ENCODE peak calls at places on chromosomes 12 and 14, in eight cellular contexts. U is fibroblast of lung, M is esophagus muscularis mucosa, B is body of pancreas, A is endothelial cell of umbilical vein, E is tibial artery, D is mesendoderm, Y is pancreas. O is an unnamed sample.
A peak's percentile ranks its signal among the peaks of the same experiment; 100 is the strongest.

GRCh38 chr14:68794856-68795601 is 2.2 kb upstream of the ZFP36L1 start:
- DNase-seq in U (peak; percentile 96), M (peak; percentile 93), B (peak; percentile 68), A (peak; percentile 67), E (peak; percentile 73), D (peak; percentile 78), Y (peak; percentile 62), O (no peak)

GRCh38 chr14:60998617-60999016 is 17.6 kb downstream of the SLC38A6 start:
- DNase-seq in U (no peak), M (no peak), B (no peak), A (no peak), E (no peak), D (no peak), Y (no peak), O (no peak)

GRCh38 chr12:124489220-124489619 is 78.2 kb downstream of the NCOR2 start:
- DNase-seq in U (no peak), M (no peak), B (no peak), A (no peak), E (no peak), D (no peak), Y (no peak), O (no peak)

GRCh38 chr14:50403433-50403832 is 6.8 kb upstream of the CDKL1 start:
- DNase-seq in U (no peak), M (no peak), B (no peak), A (peak; percentile 93), E (no peak), D (no peak), Y (no peak), O (no peak)

GRCh38 chr12:94421868-94422740 is 37.6 kb downstream of the CEP83 start:
- DNase-seq in U (no peak), M (no peak), B (no peak), A (no peak), E (no peak), D (no peak), Y (no peak), O (no peak)

GRCh38 chr14:64645220-64645891 is 58.9 kb upstream of the PLEKHG3 start:
- DNase-seq in U (peak; percentile 98), M (no peak), B (no peak), A (peak; percentile 57), E (no peak), D (peak; percentile 99), Y (no peak), O (no peak)

GRCh38 chr14:59870277-59871165 is at the start of gene RTN1:
- DNase-seq in U (peak; percentile 55), M (no peak), B (peak; percentile 53), A (peak; percentile 44), E (peak; percentile 74), D (peak; percentile 76), Y (peak; percentile 51), O (peak; percentile 92)

GRCh38 chr12:50572275-50572674 is 67.5 kb downstream of the DIP2B start:
- DNase-seq in U (peak; percentile 78), M (no peak), B (no peak), A (no peak), E (peak; percentile 38), D (peak; percentile 56), Y (no peak), O (no peak)

GRCh38 chr12:130951636-130952035 is 2.1 kb upstream of the ADGRD1 start:
- DNase-seq in U (no peak), M (no peak), B (no peak), A (no peak), E (no peak), D (peak; percentile 37), Y (no peak), O (no peak)

GRCh38 chr12:57893460-57894353 is 47.2 kb upstream of the CTDSP2 start:
- DNase-seq in U (peak; percentile 84), M (peak; percentile 96), B (peak; percentile 68), A (peak; percentile 92), E (peak; percentile 91), D (peak; percentile 59), Y (peak; percentile 75), O (peak; percentile 95)

GRCh38 chr14:61153436-61153835 is 127.7 kb downstream of the TMEM30B start:
- DNase-seq in U (peak; percentile 89), M (peak; percentile 57), B (no peak), A (no peak), E (no peak), D (peak; percentile 77), Y (no peak), O (no peak)

GRCh38 chr12:46468159-46468558 is 95.6 kb upstream of the SLC38A2 start:
- DNase-seq in U (peak; percentile 75), M (peak; percentile 62), B (no peak), A (no peak), E (no peak), D (no peak), Y (no peak), O (no peak)

GRCh38 chr12:101040936-101041335 is 169.1 kb downstream of the SLC5A8 start:
- DNase-seq in U (peak; percentile 5), M (no peak), B (no peak), A (peak; percentile 21), E (no peak), D (no peak), Y (no peak), O (no peak)

GRCh38 chr14:72615511-72616121 is 278.3 kb downstream of the DPF3 start:
- DNase-seq in U (peak; percentile 75), M (peak; percentile 68), B (no peak), A (peak; percentile 20), E (no peak), D (peak; percentile 60), Y (no peak), O (no peak)

GRCh38 chr14:97074860-97075259 is 277.7 kb downstream of the VRK1 start:
- DNase-seq in U (no peak), M (no peak), B (no peak), A (no peak), E (no peak), D (no peak), Y (no peak), O (no peak)

GRCh38 chr14:52298795-52299194 is 15.3 kb upstream of the PTGER2 start:
- DNase-seq in U (no peak), M (no peak), B (no peak), A (no peak), E (no peak), D (no peak), Y (no peak), O (no peak)

GRCh38 chr12:79674629-79675028 is 16.1 kb downstream of the PAWR start:
- DNase-seq in U (peak; percentile 86), M (no peak), B (no peak), A (no peak), E (no peak), D (no peak), Y (no peak), O (no peak)

GRCh38 chr14:105300542-105301102 is at the start of gene BRF1:
- DNase-seq in U (peak; percentile 88), M (peak; percentile 98), B (peak; percentile 95), A (peak; percentile 95), E (peak; percentile 95), D (peak; percentile 95), Y (peak; percentile 95), O (peak; percentile 98)

DNA sequence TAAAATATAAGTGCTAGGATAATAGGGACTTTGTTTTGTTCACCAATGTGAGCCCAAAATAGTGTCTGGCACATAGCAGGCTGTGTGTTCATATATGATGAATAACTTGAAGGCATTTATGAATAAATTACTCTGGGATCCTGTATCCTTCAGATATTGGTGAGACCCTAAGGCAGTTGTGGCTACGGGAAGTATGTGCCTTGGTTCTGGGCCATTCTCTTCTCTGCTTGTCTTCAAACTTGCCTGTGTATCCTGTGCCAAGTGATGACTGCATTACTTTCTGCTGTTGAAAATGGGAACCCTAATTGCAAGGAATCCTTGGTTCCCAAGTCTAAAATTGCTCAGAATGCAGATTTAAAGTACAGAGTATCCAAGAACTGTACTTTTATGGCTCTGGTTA is 67.6 kb upstream of the KTN1 start:
- DNase-seq in U (peak; percentile 83), M (no peak), B (no peak), A (no peak), E (no peak), D (no peak), Y (no peak), O (no peak)
- H3K27ac ChIP-seq in U (no peak overlapping the region), M (no peak overlapping the region), B (no peak overlapping the region), A (no peak overlapping the region), E (no peak overlapping the region), D (no peak overlapping the region), Y (no peak overlapping the region), O (no peak overlapping the region)

GRCh38 chr12:43807361-43807760 is 1.2 kb upstream of the TWF1 start:
- DNase-seq in U (no peak), M (no peak), B (no peak), A (no peak), E (no peak), D (no peak), Y (no peak), O (no peak)

GRCh38 chr12:43812042-43812441 is 5.9 kb upstream of the TWF1 start:
- DNase-seq in U (no peak), M (no peak), B (no peak), A (no peak), E (no peak), D (no peak), Y (no peak), O (no peak)

GRCh38 chr12:43805857-43806736 is at the start of gene TWF1:
- DNase-seq in U (peak; percentile 80), M (peak; percentile 95), B (peak; percentile 88), A (peak; percentile 81), E (peak; percentile 83), D (peak; percentile 89), Y (peak; percentile 81), O (peak; percentile 92)

GRCh38 chr12:43805149-43805856 is 814 bp downstream of the TWF1 start:
- DNase-seq in U (peak; percentile 9), M (no peak), B (no peak), A (no peak), E (no peak), D (no peak), Y (no peak), O (no peak)

DNA sequence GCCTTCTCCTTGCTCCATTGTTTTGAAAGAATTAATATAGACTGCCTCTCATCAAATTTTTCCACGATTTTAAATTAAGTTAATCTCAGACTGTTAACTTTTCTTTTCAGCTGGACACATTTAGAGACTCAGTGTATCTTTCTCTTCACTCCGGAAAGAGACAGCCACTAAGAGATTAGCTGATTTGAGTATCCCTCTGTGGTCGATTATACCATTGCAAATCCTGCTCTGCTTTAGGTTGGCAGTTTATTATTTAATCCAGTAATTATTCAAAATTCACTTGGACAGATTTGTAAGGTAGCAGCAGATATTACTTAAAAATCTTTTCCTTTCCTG is 588 bp upstream of the TWF1 start:
- DNase-seq in U (peak; percentile 10), M (no peak), B (no peak), A (no peak), E (no peak), D (no peak), Y (no peak), O (no peak)
- H3K4me3 ChIP-seq in U (peak overlapping the region; percentile 82), M (peak overlapping the region; percentile 96), B (no peak overlapping the region), A (peak overlapping the region; percentile 84), E (peak overlapping the region; percentile 81), D (no peak overlapping the region), Y (peak overlapping the region; percentile 92), O (peak overlapping the region; percentile 89)

DNA sequence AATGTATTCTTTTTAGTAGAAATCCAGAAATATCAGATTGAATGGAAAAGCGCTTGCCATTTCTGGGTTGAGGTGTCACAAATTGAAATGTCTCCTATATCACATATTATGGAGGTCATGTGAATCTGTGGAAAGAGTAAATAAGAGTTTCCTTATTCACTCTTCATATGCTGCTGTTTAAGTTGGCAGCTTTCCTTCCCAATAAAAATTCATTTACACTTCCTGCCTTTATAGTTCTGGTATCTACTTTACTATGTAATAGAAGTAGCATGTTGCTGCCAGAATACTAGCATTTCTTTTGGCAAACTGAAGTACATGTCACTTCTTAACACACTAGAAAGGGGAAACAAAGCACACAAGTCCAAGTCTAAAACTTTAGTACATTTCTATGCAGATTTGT is 60.8 kb downstream of the SDR9C7 start:
- DNase-seq in U (no peak), M (no peak), B (no peak), A (peak; percentile 24), E (no peak), D (no peak), Y (no peak), O (no peak)
- H3K27ac ChIP-seq in U (no peak overlapping the region), M (no peak overlapping the region), B (no peak overlapping the region), A (no peak overlapping the region), E (no peak overlapping the region), D (no peak overlapping the region), Y (no peak overlapping the region), O (no peak overlapping the region)

GRCh38 chr12:10802587-10802986 is at the start of gene TAS2R7:
- DNase-seq in U (no peak), M (no peak), B (no peak), A (no peak), E (no peak), D (peak; percentile 2), Y (no peak), O (no peak)
- H3K4me3 ChIP-seq in U (no peak within 1 kb of the TSS), M (no peak within 1 kb of the TSS), B (no peak within 1 kb of the TSS), A (no peak within 1 kb of the TSS), E (no peak within 1 kb of the TSS), D (no peak within 1 kb of the TSS), Y (no peak within 1 kb of the TSS), O (no peak within 1 kb of the TSS)

O was measured in aorta.